ENCODE peak calls at places on chromosomes 16 and 17, in six cellular contexts. P is NCI-H446; X is stimulated activated CD4-positive, alpha-beta T cell treated with anti-CD3 and anti-CD28 coated beads, Interleukin-2, amount 100 ng/mL, for 48 hours; R is MCF 10A; Q is neuronal stem cell; H is fibroblast of gingiva. N is an unnamed sample.

GRCh38 chr17:76997981-76998531 is 129.9 kb downstream of the MGAT5B start:
- DNase-seq in P (no peak), X (peak), R (no peak), Q (no peak), H (no peak), N (no peak)

GRCh38 chr17:193841-194806 is 12.7 kb upstream of the DOC2B start:
- DNase-seq in P (no peak), X (no peak), R (no peak), Q (no peak), H (no peak), N (no peak)

GRCh38 chr16:80806957-80807356 is 2.6 kb upstream of the CDYL2 start:
- DNase-seq in P (no peak), X (peak), R (peak), Q (no peak), H (no peak), N (no peak)

GRCh38 chr17:21186399-21187187 is 27.4 kb downstream of the TMEM11 start:
- DNase-seq in P (no peak), X (no peak), R (no peak), Q (no peak), H (no peak), N (no peak)

GRCh38 chr16:70523621-70524405 is at the start of gene SF3B3:
- DNase-seq in P (peak), X (peak), R (peak), Q (peak), H (peak), N (peak)

GRCh38 chr17:30961213-30962188 is 9.3 kb upstream of the RNF135 start:
- DNase-seq in P (no peak), X (no peak), R (no peak), Q (no peak), H (no peak), N (no peak)

GRCh38 chr16:69110406-69110805 is 5.0 kb downstream of the HAS3 start:
- DNase-seq in P (no peak), X (no peak), R (no peak), Q (no peak), H (no peak), N (no peak)

GRCh38 chr16:51834131-51834530 is 683.1 kb upstream of the SALL1 start:
- DNase-seq in P (no peak), X (no peak), R (no peak), Q (no peak), H (no peak), N (no peak)

GRCh38 chr16:81560979-81561657 is 116.5 kb downstream of the CMIP start:
- DNase-seq in P (no peak), X (no peak), R (peak), Q (no peak), H (no peak), N (no peak)

GRCh38 chr17:17032131-17032692 is 10.0 kb upstream of the MPRIP start:
- DNase-seq in P (no peak), X (no peak), R (peak), Q (no peak), H (peak), N (no peak)

GRCh38 chr17:63647936-63648335 is 25.7 kb downstream of the MAP3K3 start:
- DNase-seq in P (no peak), X (no peak), R (no peak), Q (no peak), H (no peak), N (no peak)

GRCh38 chr17:72725432-72726068 is 366.9 kb downstream of the SLC39A11 start:
- DNase-seq in P (no peak), X (peak), R (peak), Q (peak), H (peak), N (peak)